ENCODE peak calls at places on chromosomes 4 and X, in ten cellular contexts. O, K, A, S, D, J, N, P, H and V are unnamed samples.

GRCh38 chr4:185532327-185532726 is 3.0 kb downstream of the PDLIM3 start:
- DNase-seq in S (no peak), D (no peak), N (no peak), H (no peak), P (no peak), A (no peak), O (no peak), J (no peak), K (no peak), V (no peak)

GRCh38 chrX:38313190-38313589 is 14.1 kb downstream of the RPGR start:
- DNase-seq in O (no peak), H (no peak), S (no peak), D (no peak), N (peak), A (no peak), J (no peak), K (no peak), P (no peak), V (no peak)

GRCh38 chr4:125390126-125390525 is 75.4 kb downstream of the FAT4 start:
- DNase-seq in A (no peak), H (no peak), O (no peak), K (no peak), P (no peak), J (no peak), S (peak), N (peak), D (no peak), V (peak)

GRCh38 chr4:159487284-159487747 is 384.4 kb downstream of the RAPGEF2 start:
- DNase-seq in P (no peak), O (no peak), J (no peak), D (no peak), A (peak), S (peak), K (peak), H (no peak), N (peak), V (peak)

GRCh38 chr4:55132775-55133174 is 7.4 kb upstream of the KDR start:
- DNase-seq in J (no peak), H (no peak), K (peak), S (no peak), D (no peak), O (no peak), A (no peak), P (no peak), N (no peak), V (no peak)

GRCh38 chr4:57094482-57095223 is 15.5 kb downstream of the IGFBP7 start:
- DNase-seq in O (no peak), P (no peak), A (no peak), S (no peak), H (no peak), N (peak), D (no peak), K (no peak), J (no peak), V (peak)

GRCh38 chr4:77773101-77773500 is 46.1 kb downstream of the CNOT6L start:
- DNase-seq in P (no peak), O (no peak), H (no peak), A (no peak), D (no peak), K (no peak), S (no peak), N (no peak), J (no peak), V (no peak)

GRCh38 chr4:99430106-99430505 is 5.0 kb downstream of the ADH7 start:
- DNase-seq in S (no peak), H (no peak), N (no peak), O (no peak), K (no peak), P (no peak), D (no peak), J (no peak), A (no peak), V (no peak)

GRCh38 chr4:5893013-5893580 is at the start of gene CRMP1:
- DNase-seq in O (no peak), K (peak), A (no peak), S (no peak), N (peak), P (no peak), H (no peak), J (peak), D (no peak), V (no peak)

GRCh38 chrX:78708171-78708570 is 39.3 kb upstream of the LPAR4 start:
- DNase-seq in N (peak), S (peak), H (no peak), P (no peak), O (no peak), K (peak), D (no peak), A (no peak), J (no peak), V (peak)

GRCh38 chr4:184644553-184645307 is 4.5 kb downstream of the CASP3 start:
- DNase-seq in A (no peak), S (no peak), N (peak), H (no peak), J (no peak), D (no peak), O (no peak), K (no peak), P (no peak), V (peak)

GRCh38 chrX:81174286-81174685 is 27.4 kb downstream of the HMGN5 start:
- DNase-seq in S (no peak), P (no peak), J (no peak), O (no peak), N (no peak), H (no peak), D (no peak), A (no peak), K (no peak), V (peak)

GRCh38 chr4:82899339-82899738 is 1.2 kb upstream of the THAP9 start:
- DNase-seq in K (no peak), N (no peak), P (no peak), O (no peak), S (no peak), J (no peak), H (no peak), D (no peak), A (no peak), V (no peak)

GRCh38 chr4:574346-575161 is 1.5 kb downstream of the TMEM271 start:
- DNase-seq in D (no peak), P (no peak), K (no peak), A (no peak), H (peak), O (no peak), N (no peak), S (no peak), J (no peak), V (no peak)

GRCh38 chrX:1392376-1393130 is 640 bp upstream of the SLC25A6 start:
- DNase-seq in P (no peak), S (peak), A (peak), H (no peak), D (no peak), J (no peak), O (peak), K (peak), N (peak), V (peak)

GRCh38 chr4:112560084-112560483 is 44.1 kb upstream of the NEUROG2 start:
- DNase-seq in A (no peak), H (no peak), N (no peak), K (no peak), S (no peak), P (no peak), O (no peak), J (no peak), D (no peak), V (no peak)

GRCh38 chrX:68876731-68877130 is 47.9 kb downstream of the EFNB1 start:
- DNase-seq in A (no peak), S (no peak), J (no peak), D (no peak), P (no peak), H (no peak), O (no peak), N (no peak), K (no peak), V (no peak)

GRCh38 chrX:40581333-40581910 is 652 bp downstream of the ATP6AP2 start:
- DNase-seq in D (no peak), P (no peak), J (no peak), N (peak), A (peak), O (no peak), H (no peak), K (no peak), S (no peak), V (no peak)

GRCh38 chr4:74501579-74501978 is 56.6 kb downstream of the AREG start:
- DNase-seq in J (no peak), K (no peak), O (no peak), A (peak), D (no peak), N (peak), P (no peak), H (no peak), S (peak), V (peak)

GRCh38 chr4:139453041-139453370 is 915 bp upstream of the RAB33B start:
- DNase-seq in J (no peak), D (no peak), K (no peak), H (no peak), N (peak), P (peak), O (no peak), A (peak), S (peak), V (peak)

GRCh38 chr4:37890501-37891220 is at the start of gene TBC1D1:
- DNase-seq in N (peak), H (peak), A (peak), J (peak), D (peak), S (no peak), O (peak), K (peak), P (peak), V (peak)

GRCh38 chr4:61896717-61897116 is 696.6 kb downstream of the ADGRL3 start:
- DNase-seq in J (no peak), K (no peak), S (no peak), O (no peak), N (no peak), A (no peak), H (no peak), P (no peak), D (no peak), V (no peak)

GRCh38 chrX:65502618-65503017 is 32.0 kb downstream of the LAS1L start:
- DNase-seq in K (no peak), H (no peak), P (no peak), A (no peak), D (no peak), O (no peak), J (no peak), N (peak), S (no peak), V (no peak)

GRCh38 chr4:10083861-10084641 is 32.5 kb downstream of the WDR1 start:
- DNase-seq in J (no peak), P (no peak), H (peak), N (no peak), K (no peak), A (no peak), D (peak), S (no peak), O (peak), V (no peak)

GRCh38 chrX:120560405-120560841 is 339 bp downstream of the CUL4B start:
- DNase-seq in A (no peak), O (peak), J (no peak), N (peak), P (peak), D (no peak), H (peak), S (peak), K (no peak), V (peak)

GRCh38 chr4:53929311-53929710 is 135.1 kb downstream of the CHIC2 start:
- DNase-seq in H (no peak), N (no peak), O (no peak), S (no peak), K (no peak), P (no peak), D (no peak), J (no peak), A (no peak), V (no peak)

GRCh38 chr4:136314686-136315085 is 1217.6 kb downstream of the PCDH18 start:
- DNase-seq in A (no peak), J (no peak), N (no peak), K (no peak), P (no peak), D (no peak), H (no peak), S (no peak), O (no peak), V (no peak)

GRCh38 chr4:113109106-113109740 is 59.8 kb downstream of the ANK2 start:
- DNase-seq in K (no peak), J (no peak), N (no peak), O (no peak), H (no peak), P (no peak), D (no peak), A (no peak), S (no peak), V (no peak)

GRCh38 chrX:2342878-2343277 is 157.9 kb downstream of the DHRSX start:
- DNase-seq in K (no peak), D (no peak), S (no peak), O (no peak), H (no peak), A (peak), N (peak), P (no peak), J (no peak), V (no peak)

GRCh38 chrX:129534816-129535578 is 5.1 kb upstream of the OCRL start:
- DNase-seq in A (peak), P (no peak), H (no peak), D (no peak), O (no peak), N (peak), J (no peak), S (no peak), K (no peak), V (peak)

GRCh38 chr4:33160126-33160525 is 2440.0 kb downstream of the PCDH7 start:
- DNase-seq in A (no peak), D (no peak), N (no peak), H (no peak), S (peak), P (no peak), J (no peak), O (no peak), K (peak), V (peak)